ENCODE peak calls at places on chromosomes 11 and 22, in eight cellular contexts. B, U, J, K, W, O, Z and T are unnamed samples.

GRCh38 chr11:79242616-79243015 is 198.2 kb downstream of the TENM4 start:
- DNase-seq in B (no peak), U (no peak), J (no peak), K (no peak), W (no peak), O (no peak), Z (no peak), T (no peak)

GRCh38 chr11:19976281-19976941 is 183.9 kb downstream of the DBX1 start:
- DNase-seq in B (no peak), U (no peak), J (no peak), K (no peak), W (no peak), O (no peak), Z (no peak), T (no peak)

GRCh38 chr11:72598901-72599300 is 75.3 kb downstream of the PDE2A start:
- DNase-seq in B (no peak), U (no peak), J (peak; percentile 65), K (peak; percentile 21), W (no peak), O (no peak), Z (peak; percentile 79), T (no peak)

GRCh38 chr11:122578168-122578825 is 77.2 kb upstream of the UBASH3B start:
- DNase-seq in B (no peak), U (peak; percentile 18), J (peak; percentile 28), K (no peak), W (no peak), O (no peak), Z (peak; percentile 37), T (peak; percentile 1)

GRCh38 chr11:64620286-64620962 is 29.4 kb downstream of the SLC22A12 start:
- DNase-seq in B (no peak), U (no peak), J (no peak), K (no peak), W (no peak), O (no peak), Z (peak; percentile 55), T (peak; percentile 64)

GRCh38 chr11:87724358-87724757 is 450.9 kb downstream of the RAB38 start:
- DNase-seq in B (no peak), U (no peak), J (no peak), K (no peak), W (no peak), O (no peak), Z (no peak), T (no peak)

GRCh38 chr22:19959043-19959586 is 17.5 kb upstream of the TXNRD2 start:
- DNase-seq in B (peak; percentile 90), U (peak; percentile 61), J (no peak), K (peak; percentile 39), W (no peak), O (no peak), Z (peak; percentile 99), T (no peak)

GRCh38 chr22:44870021-44870420 is 117.6 kb downstream of the ARHGAP8 start:
- DNase-seq in B (no peak), U (peak; percentile 75), J (peak; percentile 63), K (peak; percentile 49), W (no peak), O (no peak), Z (peak; percentile 29), T (peak; percentile 73)

GRCh38 chr22:19826619-19826950 is 28.1 kb downstream of the GNB1L start:
- DNase-seq in B (no peak), U (no peak), J (no peak), K (no peak), W (no peak), O (no peak), Z (no peak), T (no peak)

GRCh38 chr22:24728790-24729637 is 45.5 kb downstream of the PIWIL3 start:
- DNase-seq in B (no peak), U (peak; percentile 11), J (no peak), K (peak; percentile 74), W (no peak), O (no peak), Z (peak; percentile 9), T (peak; percentile 27)

GRCh38 chr11:844693-845644 is 2.3 kb downstream of the TSPAN4 start:
- DNase-seq in B (peak; percentile 96), U (no peak), J (peak; percentile 92), K (peak; percentile 87), W (no peak), O (no peak), Z (peak; percentile 94), T (peak; percentile 78)

GRCh38 chr22:42399315-42400271 is 32.6 kb downstream of the NFAM1 start:
- DNase-seq in B (no peak), U (no peak), J (no peak), K (no peak), W (peak; percentile 2), O (no peak), Z (peak; percentile 54), T (peak; percentile 51)

GRCh38 chr11:9092085-9092484 is 686 bp upstream of the SCUBE2 start:
- DNase-seq in B (no peak), U (no peak), J (no peak), K (no peak), W (no peak), O (no peak), Z (no peak), T (no peak)
- H3K4me3 ChIP-seq in B (peak overlapping the region; percentile 55), U (no peak overlapping the region), J (peak overlapping the region; percentile 57), K (no peak overlapping the region), W (no peak overlapping the region), O (no peak overlapping the region), Z (peak overlapping the region; percentile 56), T (no peak overlapping the region)

GRCh38 chr11:27470166-27470565 is 2.4 kb downstream of the LGR4 start:
- DNase-seq in B (no peak), U (no peak), J (no peak), K (no peak), W (no peak), O (no peak), Z (no peak), T (no peak)
- H3K4me3 ChIP-seq in B (peak overlapping the region; percentile 98), U (peak overlapping the region; percentile 7), J (peak overlapping the region; percentile 89), K (no peak overlapping the region), W (no peak overlapping the region), O (no peak overlapping the region), Z (peak overlapping the region; percentile 97), T (no peak overlapping the region)

DNA sequence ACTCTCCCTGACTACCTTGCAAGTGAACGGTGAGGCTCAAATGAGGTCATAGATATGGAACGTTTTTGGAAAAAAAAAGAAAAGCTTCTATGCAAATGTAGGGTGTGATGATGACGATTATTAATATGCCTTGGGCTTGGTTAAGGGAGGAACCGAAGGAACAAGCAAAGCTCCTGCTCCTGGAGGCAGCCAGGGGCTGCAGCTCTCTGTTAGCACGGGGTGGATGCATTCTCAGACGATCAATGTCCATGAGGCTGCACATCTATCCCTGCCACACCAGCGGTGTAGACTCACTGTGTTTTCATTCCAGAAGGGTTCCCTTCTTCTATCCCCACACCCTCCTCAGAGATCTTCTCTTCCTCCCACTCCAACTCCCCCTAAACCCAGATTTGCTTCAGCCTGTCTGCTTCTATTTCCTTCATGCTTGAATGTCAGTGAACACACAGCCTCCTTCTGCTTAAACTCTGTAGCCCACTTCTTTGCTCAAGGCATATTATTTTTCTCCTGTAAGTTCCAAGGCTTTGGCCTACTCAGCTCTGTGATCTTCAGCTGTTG is 29.3 kb upstream of the SCN3B start:
- DNase-seq in B (no peak), U (peak; percentile 23), J (no peak), K (no peak), W (no peak), O (no peak), Z (no peak), T (no peak)
- H3K4me3 ChIP-seq in B (no peak overlapping the region), U (no peak overlapping the region), J (no peak overlapping the region), K (no peak overlapping the region), W (no peak overlapping the region), O (no peak overlapping the region), Z (no peak overlapping the region), T (no peak overlapping the region)

DNA sequence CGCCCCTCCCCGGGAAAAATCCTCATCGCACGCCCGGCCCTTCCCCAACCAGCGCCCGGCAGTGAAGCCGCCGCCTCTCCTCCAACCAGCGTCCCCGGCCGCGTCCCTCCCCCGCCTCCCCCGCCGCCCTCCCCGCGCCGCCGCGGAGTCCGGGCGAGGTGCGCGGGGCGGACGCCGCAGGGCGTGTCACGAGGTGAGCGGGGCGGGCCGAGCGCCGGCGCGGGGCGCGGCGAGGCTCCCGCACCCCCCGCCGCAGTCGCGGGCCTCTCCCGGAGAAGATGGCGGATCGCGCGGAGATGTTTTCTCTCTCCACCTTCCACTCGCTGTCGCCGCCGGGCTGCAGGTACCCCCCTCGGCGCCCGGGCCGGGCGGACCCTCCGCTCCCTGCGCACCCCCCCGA is at the start of gene MAPK8IP2:
- DNase-seq in B (no peak), U (no peak), J (no peak), K (no peak), W (no peak), O (no peak), Z (no peak), T (no peak)
- H3K4me3 ChIP-seq in B (peak within 1 kb of the TSS; percentile 55), U (peak within 1 kb of the TSS; percentile 12), J (peak within 1 kb of the TSS; percentile 56), K (peak within 1 kb of the TSS; percentile 14), W (no peak within 1 kb of the TSS), O (no peak within 1 kb of the TSS), Z (peak within 1 kb of the TSS; percentile 55), T (no peak within 1 kb of the TSS)

DNA sequence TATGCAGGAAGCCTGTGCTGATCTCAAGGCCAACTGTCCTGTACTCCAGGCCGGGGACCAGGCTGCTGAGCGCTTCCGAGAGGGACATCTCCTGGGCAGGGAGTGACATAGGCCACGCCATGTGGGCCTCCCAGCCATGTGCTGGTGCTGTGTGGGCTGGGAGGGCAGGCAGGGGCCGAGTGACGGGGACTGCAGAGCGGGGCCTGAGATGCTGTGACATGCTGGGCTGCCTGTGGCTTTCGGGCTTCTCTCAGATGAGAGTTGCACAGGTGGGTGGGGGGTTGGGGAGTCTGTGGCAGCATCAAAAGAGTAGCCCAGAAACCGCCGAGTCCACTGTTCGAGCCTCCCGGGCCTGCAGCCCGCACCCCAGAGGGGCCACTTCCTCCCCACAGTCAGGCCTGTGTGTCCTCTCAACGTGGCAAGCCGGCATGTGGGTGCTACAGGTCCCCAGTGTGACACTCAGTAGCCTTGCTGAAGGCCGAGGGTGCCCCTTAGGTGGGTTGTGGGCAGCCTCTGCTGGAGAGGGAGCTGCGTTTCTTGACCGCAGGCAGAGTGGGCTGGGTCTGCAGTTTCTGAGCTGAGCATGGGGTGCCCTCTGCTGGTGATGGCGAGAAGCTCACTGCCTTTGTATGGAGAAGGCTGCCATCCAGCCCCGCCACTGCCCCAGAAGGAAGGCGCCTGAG is 101.2 kb downstream of the BCR start:
- DNase-seq in B (peak; percentile 92), U (peak; percentile 76), J (peak; percentile 61), K (peak; percentile 67), W (peak; percentile 74), O (peak; percentile 64), Z (peak; percentile 93), T (peak; percentile 77)
- H3K4me3 ChIP-seq in B (no peak overlapping the region), U (no peak overlapping the region), J (no peak overlapping the region), K (no peak overlapping the region), W (no peak overlapping the region), O (no peak overlapping the region), Z (no peak overlapping the region), T (peak overlapping the region; percentile 11)